ENCODE peak calls at places on chromosomes 1 and 21, in six cellular contexts. O is CD8-positive, alpha-beta T cell; U is choroid plexus epithelial cell; P is GM06990; M is psoas muscle; G is AG09309. B is an unnamed sample.

GRCh38 chr21:46196733-46197132 is 12.5 kb upstream of the SPATC1L start:
- DNase-seq in O (no peak), U (no peak), P (no peak), M (no peak), G (no peak), B (no peak)

GRCh38 chr1:201634261-201634660 is 95.3 kb downstream of the NAV1 start:
- DNase-seq in O (no peak), U (no peak), P (no peak), M (no peak), G (no peak), B (no peak)

GRCh38 chr1:165445388-165445787 is 462 bp upstream of the RXRG start:
- DNase-seq in O (no peak), U (no peak), P (no peak), M (no peak), G (no peak), B (no peak)

GRCh38 chr1:244220410-244220809 is 169.3 kb downstream of the ZBTB18 start:
- DNase-seq in O (no peak), U (no peak), P (no peak), M (no peak), G (no peak), B (no peak)

GRCh38 chr1:165793951-165794350 is 25.3 kb upstream of the TMCO1 start:
- DNase-seq in O (no peak), U (peak), P (no peak), M (no peak), G (no peak), B (no peak)

GRCh38 chr1:42380617-42381423 is at the start of gene RIMKLA:
- DNase-seq in O (peak), U (no peak), P (peak), M (peak), G (no peak), B (peak)

GRCh38 chr21:41611966-41612606 is 104.1 kb upstream of the TMPRSS2 start:
- DNase-seq in O (no peak), U (peak), P (no peak), M (no peak), G (no peak), B (no peak)

GRCh38 chr1:103941086-103941485 is 191.4 kb downstream of the AMY1C start:
- DNase-seq in O (no peak), U (no peak), P (no peak), M (no peak), G (no peak), B (no peak)

GRCh38 chr1:56644064-56644940 is 812 bp upstream of the PRKAA2 start:
- DNase-seq in O (no peak), U (peak), P (no peak), M (peak), G (no peak), B (no peak)

GRCh38 chr1:37657620-37658412 is 23.1 kb upstream of the RSPO1 start:
- DNase-seq in O (no peak), U (no peak), P (no peak), M (no peak), G (no peak), B (no peak)

GRCh38 chr1:64320470-64320869 is 117.0 kb downstream of the UBE2U start:
- DNase-seq in O (no peak), U (peak), P (no peak), M (no peak), G (peak), B (no peak)

GRCh38 chr1:236181059-236181458 is 38.7 kb downstream of the GPR137B start:
- DNase-seq in O (no peak), U (peak), P (no peak), M (no peak), G (no peak), B (no peak)

GRCh38 chr21:34800797-34801518 is 132.2 kb downstream of the CLIC6 start:
- DNase-seq in O (no peak), U (peak), P (no peak), M (no peak), G (no peak), B (no peak)

GRCh38 chr1:37362990-37363389 is 111.4 kb upstream of the ZC3H12A start:
- DNase-seq in O (no peak), U (no peak), P (no peak), M (no peak), G (no peak), B (no peak)

GRCh38 chr1:1255627-1256026 is 9.1 kb upstream of the C1QTNF12 start:
- DNase-seq in O (no peak), U (no peak), P (no peak), M (no peak), G (no peak), B (no peak)

GRCh38 chr1:171221665-171222591 is 26.4 kb upstream of the FMO1 start:
- DNase-seq in O (no peak), U (peak), P (no peak), M (no peak), G (no peak), B (no peak)

GRCh38 chr1:70994753-70995152 is 52.9 kb downstream of the PTGER3 start:
- DNase-seq in O (no peak), U (no peak), P (no peak), M (no peak), G (no peak), B (no peak)

GRCh38 chr1:224733021-224733911 is 117.1 kb downstream of the CNIH3 start:
- DNase-seq in O (no peak), U (peak), P (peak), M (peak), G (no peak), B (no peak)

GRCh38 chr1:176989023-176989422 is 175.5 kb downstream of the ASTN1 start:
- DNase-seq in O (no peak), U (peak), P (no peak), M (no peak), G (no peak), B (no peak)

GRCh38 chr1:50416553-50417453 is 6.4 kb downstream of the DMRTA2 start:
- DNase-seq in O (no peak), U (no peak), P (no peak), M (no peak), G (no peak), B (no peak)

GRCh38 chr1:228022571-228023293 is 15.9 kb downstream of the WNT3A start:
- DNase-seq in O (no peak), U (no peak), P (no peak), M (peak), G (no peak), B (no peak)

GRCh38 chr21:45613881-45614280 is 29.6 kb upstream of the PCBP3 start:
- DNase-seq in O (no peak), U (peak), P (no peak), M (no peak), G (no peak), B (no peak)

GRCh38 chr1:157147906-157148717 is 9.9 kb upstream of the ETV3 start:
- DNase-seq in O (no peak), U (peak), P (no peak), M (no peak), G (no peak), B (no peak)

GRCh38 chr1:26697978-26698849 is 2.4 kb downstream of the ARID1A start:
- DNase-seq in O (peak), U (peak), P (peak), M (peak), G (peak), B (no peak)

GRCh38 chr1:13550663-13551062 is 33.0 kb upstream of the PDPN start:
- DNase-seq in O (no peak), U (peak), P (no peak), M (no peak), G (no peak), B (no peak)

GRCh38 chr1:172354291-172354940 is 66.1 kb upstream of the C1orf105 start:
- DNase-seq in O (no peak), U (no peak), P (no peak), M (no peak), G (no peak), B (no peak)

GRCh38 chr21:42417533-42417932 is 13.8 kb downstream of the UBASH3A start:
- DNase-seq in O (no peak), U (no peak), P (no peak), M (no peak), G (no peak), B (no peak)

GRCh38 chr1:28031173-28031572 is 57.2 kb downstream of the EYA3 start:
- DNase-seq in O (no peak), U (no peak), P (no peak), M (no peak), G (no peak), B (no peak)

GRCh38 chr1:72724951-72725863 is 442.9 kb upstream of the NEGR1 start:
- DNase-seq in O (no peak), U (no peak), P (no peak), M (peak), G (no peak), B (peak)

GRCh38 chr1:213051881-213052202 is 801 bp downstream of the RPS6KC1 start:
- DNase-seq in O (no peak), U (no peak), P (no peak), M (no peak), G (no peak), B (no peak)

GRCh38 chr1:75338974-75339483 is 204.8 kb downstream of the LHX8 start:
- DNase-seq in O (no peak), U (no peak), P (peak), M (no peak), G (no peak), B (no peak)

GRCh38 chr1:63626222-63626621 is 33.0 kb downstream of the PGM1 start:
- DNase-seq in O (no peak), U (peak), P (no peak), M (no peak), G (no peak), B (no peak)

GRCh38 chr1:52937433-52938065 is 10.5 kb downstream of the SCP2 start:
- DNase-seq in O (no peak), U (no peak), P (no peak), M (no peak), G (no peak), B (no peak)

DNA sequence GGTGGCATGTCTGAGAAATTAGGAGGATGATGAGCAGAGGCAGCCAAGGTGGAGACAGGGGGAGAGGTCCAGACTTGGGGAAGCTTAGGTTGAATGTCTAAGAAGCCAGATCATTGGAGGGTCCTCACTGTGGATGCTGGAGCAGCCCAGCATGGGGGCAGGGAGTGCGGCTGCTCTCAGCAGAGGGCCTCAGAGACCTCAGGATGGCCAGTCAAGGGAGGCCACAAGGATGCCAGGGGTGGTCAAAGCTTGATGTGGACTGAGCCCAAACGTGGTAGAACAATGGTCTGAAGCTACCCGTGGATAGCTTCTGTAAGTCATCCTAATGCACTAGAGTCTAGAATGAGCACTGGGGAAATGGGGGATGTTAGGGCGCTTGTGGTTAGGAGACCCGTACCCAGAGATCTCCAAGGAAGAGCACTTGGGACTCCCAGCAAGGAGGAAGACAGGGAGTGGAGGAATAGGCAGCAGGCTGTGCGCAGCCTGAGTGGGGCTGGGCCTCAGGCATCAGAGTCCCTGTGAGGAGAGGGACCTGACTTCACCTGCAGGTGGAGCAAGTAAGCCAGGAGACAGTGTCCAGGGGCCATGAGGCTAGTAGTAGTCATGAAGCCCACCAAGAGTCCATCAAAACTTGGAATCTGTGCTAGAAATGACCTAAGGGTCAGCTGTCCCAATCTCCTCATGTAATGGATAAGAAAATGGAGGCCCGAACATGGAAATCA is 4.3 kb upstream of the S100A9 start:
- DNase-seq in O (no peak), U (peak), P (no peak), M (no peak), G (no peak), B (no peak)
- TF ChIP-seq CTCF in O (no peak), U (peak), P (peak), M (peak), G (peak), B (peak)

DNA sequence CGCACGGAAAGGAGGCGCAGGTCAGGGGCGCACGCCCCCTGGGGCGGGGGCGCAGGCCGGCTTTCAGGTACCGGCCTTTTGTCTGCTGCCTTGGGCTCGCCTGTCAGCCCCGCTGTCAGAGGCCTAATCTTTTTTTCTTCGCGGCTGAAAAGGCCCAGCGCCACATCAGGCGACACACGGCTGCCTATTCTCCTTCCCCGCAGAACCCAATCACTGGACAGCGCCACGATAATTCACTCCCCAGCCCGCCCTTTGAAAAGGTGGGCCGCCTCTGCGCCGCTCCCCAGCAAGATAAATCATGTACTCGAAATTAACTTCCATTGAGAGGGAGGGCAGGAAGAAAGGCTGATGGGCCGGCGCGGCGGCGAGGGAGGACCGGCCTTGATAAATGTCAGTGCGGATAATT is 42.6 kb downstream of the PRDM16 start:
- DNase-seq in O (no peak), U (no peak), P (no peak), M (no peak), G (no peak), B (no peak)
- TF ChIP-seq CTCF in O (no peak), U (no peak), P (no peak), M (no peak), G (no peak), B (no peak)

GRCh38 chr1:155134322-155134721 is 1.3 kb upstream of the SLC50A1 start:
- DNase-seq in O (no peak), U (no peak), P (no peak), M (no peak), G (no peak), B (no peak)
- TF ChIP-seq CTCF in O (no peak), U (no peak), P (no peak), M (no peak), G (no peak), B (no peak)

DNA sequence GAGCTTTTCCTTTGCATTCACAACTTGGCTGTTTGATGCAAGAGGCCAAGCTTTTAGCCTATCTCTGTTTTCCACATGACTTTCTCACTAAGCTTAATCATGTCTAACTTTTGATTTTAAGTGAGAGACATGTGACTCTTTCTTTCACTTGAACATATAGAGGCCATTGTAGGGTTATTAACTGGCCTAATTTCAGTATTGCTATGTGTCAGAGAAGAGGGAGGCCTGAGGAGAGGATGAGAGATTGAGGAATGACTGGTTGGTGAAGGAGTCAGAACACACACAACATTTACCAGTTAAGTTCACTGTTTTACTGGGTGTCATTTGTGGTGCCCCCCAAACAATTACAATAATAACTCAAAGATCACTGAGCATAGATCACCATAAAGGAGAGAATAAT is 193.5 kb downstream of the CYYR1 start:
- DNase-seq in O (no peak), U (no peak), P (no peak), M (no peak), G (no peak), B (no peak)
- TF ChIP-seq CTCF in O (no peak), U (no peak), P (no peak), M (no peak), G (no peak), B (no peak)

GRCh38 chr1:4796161-4796998 is 142.0 kb downstream of the AJAP1 start:
- DNase-seq in O (no peak), U (no peak), P (peak), M (no peak), G (no peak), B (no peak)
- TF ChIP-seq CTCF in O (no peak), U (no peak), P (peak), M (no peak), G (no peak), B (no peak)

DNA sequence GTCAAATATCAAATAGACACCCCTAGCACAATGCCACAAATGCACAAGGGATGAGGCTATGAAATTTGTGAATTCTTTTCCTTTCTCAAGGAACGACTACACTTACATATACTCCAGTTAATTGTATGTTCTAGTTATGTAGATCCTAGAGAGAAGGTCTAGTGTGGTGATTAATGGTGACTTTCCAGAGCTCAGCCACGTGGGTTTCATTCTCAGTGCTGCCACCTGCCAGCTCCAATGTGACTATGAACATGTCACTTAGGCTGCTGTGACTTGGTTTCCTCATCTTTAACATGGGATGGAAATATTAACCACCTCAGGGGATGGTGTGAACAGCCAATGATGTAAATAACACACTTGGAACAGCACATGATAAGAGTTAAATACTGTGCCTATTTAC is 138.3 kb downstream of the APP start:
- DNase-seq in O (no peak), U (peak), P (no peak), M (no peak), G (no peak), B (no peak)
- TF ChIP-seq CTCF in O (no peak), U (peak), P (peak), M (no peak), G (no peak), B (no peak)

B was measured in progenitor cell of endocrine pancreas.